ENCODE peak calls at places on chromosomes 6 and 20, in seven cellular contexts. One of them, this sample, is unnamed.

GRCh38 chr6:43120938-43121913 is 45.1 kb downstream of the PTK7 start:
- DNase-seq in SHP77: no peak
- DNase-seq in right cardiac atrium: peak
- DNase-seq in B cell: no peak
- DNase-seq in T47D: peak
- DNase-seq in activated CD8-positive, alpha-beta T cell treated with anti-CD3 and anti-CD28 coated beads, Interleukin-2, amount 10 ng/mL, durations not matched to agents 7 days and 5 days: no peak
- DNase-seq in upper lobe of right lung: no peak
- DNase-seq in this sample: peak

GRCh38 chr20:37727957-37728634 is 34.3 kb downstream of the CTNNBL1 start:
- DNase-seq in activated CD8-positive, alpha-beta T cell treated with anti-CD3 and anti-CD28 coated beads, Interleukin-2, amount 10 ng/mL, durations not matched to agents 7 days and 5 days: no peak
- DNase-seq in B cell: no peak
- DNase-seq in right cardiac atrium: no peak
- DNase-seq in T47D: no peak
- DNase-seq in SHP77: no peak
- DNase-seq in upper lobe of right lung: no peak
- DNase-seq in this sample: no peak

GRCh38 chr20:57055345-57055744 is 211.1 kb downstream of the BMP7 start:
- DNase-seq in SHP77: no peak
- DNase-seq in T47D: no peak
- DNase-seq in upper lobe of right lung: peak
- DNase-seq in activated CD8-positive, alpha-beta T cell treated with anti-CD3 and anti-CD28 coated beads, Interleukin-2, amount 10 ng/mL, durations not matched to agents 7 days and 5 days: no peak
- DNase-seq in B cell: no peak
- DNase-seq in right cardiac atrium: no peak
- DNase-seq in this sample: no peak

GRCh38 chr6:73343164-73343563 is 10.9 kb downstream of the DPPA5 start:
- DNase-seq in upper lobe of right lung: no peak
- DNase-seq in T47D: no peak
- DNase-seq in activated CD8-positive, alpha-beta T cell treated with anti-CD3 and anti-CD28 coated beads, Interleukin-2, amount 10 ng/mL, durations not matched to agents 7 days and 5 days: no peak
- DNase-seq in SHP77: no peak
- DNase-seq in B cell: no peak
- DNase-seq in right cardiac atrium: no peak
- DNase-seq in this sample: no peak

GRCh38 chr6:36245572-36246031 is 24.3 kb upstream of the PNPLA1 start:
- DNase-seq in T47D: peak
- DNase-seq in SHP77: no peak
- DNase-seq in right cardiac atrium: no peak
- DNase-seq in activated CD8-positive, alpha-beta T cell treated with anti-CD3 and anti-CD28 coated beads, Interleukin-2, amount 10 ng/mL, durations not matched to agents 7 days and 5 days: peak
- DNase-seq in B cell: no peak
- DNase-seq in upper lobe of right lung: no peak
- DNase-seq in this sample: no peak

GRCh38 chr6:107360476-107360875 is 98.9 kb downstream of the PDSS2 start:
- DNase-seq in B cell: no peak
- DNase-seq in upper lobe of right lung: no peak
- DNase-seq in activated CD8-positive, alpha-beta T cell treated with anti-CD3 and anti-CD28 coated beads, Interleukin-2, amount 10 ng/mL, durations not matched to agents 7 days and 5 days: no peak
- DNase-seq in T47D: no peak
- DNase-seq in SHP77: no peak
- DNase-seq in right cardiac atrium: no peak
- DNase-seq in this sample: no peak

GRCh38 chr6:108622601-108623335 is 62.1 kb downstream of the FOXO3 start:
- DNase-seq in activated CD8-positive, alpha-beta T cell treated with anti-CD3 and anti-CD28 coated beads, Interleukin-2, amount 10 ng/mL, durations not matched to agents 7 days and 5 days: no peak
- DNase-seq in B cell: no peak
- DNase-seq in T47D: no peak
- DNase-seq in right cardiac atrium: peak
- DNase-seq in SHP77: no peak
- DNase-seq in upper lobe of right lung: no peak
- DNase-seq in this sample: peak

GRCh38 chr20:9306521-9306920 is 207.9 kb upstream of the LAMP5 start:
- DNase-seq in upper lobe of right lung: no peak
- DNase-seq in B cell: no peak
- DNase-seq in T47D: peak
- DNase-seq in activated CD8-positive, alpha-beta T cell treated with anti-CD3 and anti-CD28 coated beads, Interleukin-2, amount 10 ng/mL, durations not matched to agents 7 days and 5 days: no peak
- DNase-seq in right cardiac atrium: no peak
- DNase-seq in SHP77: no peak
- DNase-seq in this sample: no peak